ENCODE peak calls at places on chromosome 20, in four cellular contexts. E is K562, W is WTC11, O is HepG2. G is an unnamed sample.

GRCh38 chr20:19726126-19726525 is 31.9 kb upstream of the RIN2 start:
- DNase-seq in W (no peak), E (no peak), O (no peak), G (no peak)

GRCh38 chr20:46905364-46906125 is 10.9 kb downstream of the EYA2 start:
- DNase-seq in O (no peak), W (no peak), E (no peak), G (no peak)

GRCh38 chr20:8154636-8155035 is 22.6 kb downstream of the PLCB1 start:
- DNase-seq in O (no peak), E (no peak), W (no peak), G (no peak)

GRCh38 chr20:58078741-58079522 is 149.5 kb downstream of the ANKRD60 start:
- DNase-seq in W (no peak), E (no peak), O (no peak), G (no peak)

GRCh38 chr20:34638532-34638931 is 38.4 kb downstream of the PIGU start:
- DNase-seq in E (no peak), W (no peak), O (no peak), G (no peak)

GRCh38 chr20:64183313-64183712 is 19.1 kb downstream of the MYT1 start:
- DNase-seq in W (no peak), E (no peak), O (no peak), G (no peak)

GRCh38 chr20:4041748-4042411 is 26.5 kb upstream of the RNF24 start:
- DNase-seq in W (no peak), O (no peak), E (peak), G (no peak)

GRCh38 chr20:44038681-44039123 is 124.0 kb downstream of the TOX2 start:
- DNase-seq in W (no peak), O (no peak), E (no peak), G (no peak)

GRCh38 chr20:61303217-61303616 is 51.2 kb downstream of the CDH4 start:
- DNase-seq in O (no peak), E (no peak), W (no peak), G (no peak)

GRCh38 chr20:32606790-32607189 is 21.7 kb upstream of the NOL4L start:
- DNase-seq in W (no peak), E (no peak), O (no peak), G (no peak)

GRCh38 chr20:15857131-15857784 is 716.0 kb downstream of the KIF16B start:
- DNase-seq in O (no peak), E (no peak), W (no peak), G (peak)

GRCh38 chr20:10060223-10060622 is 25.4 kb downstream of the ANKEF1 start:
- DNase-seq in E (no peak), W (no peak), O (no peak), G (no peak)

GRCh38 chr20:44284032-44284431 is 27.0 kb downstream of the FITM2 start:
- DNase-seq in W (no peak), E (no peak), O (no peak), G (no peak)

GRCh38 chr20:44324343-44324742 is 12.5 kb upstream of the R3HDML start:
- DNase-seq in O (no peak), W (no peak), E (no peak), G (no peak)

GRCh38 chr20:23939063-23939462 is 49.5 kb downstream of the GGTLC1 start:
- DNase-seq in O (no peak), E (no peak), W (no peak), G (no peak)

GRCh38 chr20:433300-433975 is 25.3 kb downstream of the RBCK1 start:
- DNase-seq in O (no peak), W (no peak), E (no peak), G (peak)

GRCh38 chr20:34535301-34535840 is 19.1 kb downstream of the DYNLRB1 start:
- DNase-seq in O (no peak), W (no peak), E (no peak), G (no peak)

DNA sequence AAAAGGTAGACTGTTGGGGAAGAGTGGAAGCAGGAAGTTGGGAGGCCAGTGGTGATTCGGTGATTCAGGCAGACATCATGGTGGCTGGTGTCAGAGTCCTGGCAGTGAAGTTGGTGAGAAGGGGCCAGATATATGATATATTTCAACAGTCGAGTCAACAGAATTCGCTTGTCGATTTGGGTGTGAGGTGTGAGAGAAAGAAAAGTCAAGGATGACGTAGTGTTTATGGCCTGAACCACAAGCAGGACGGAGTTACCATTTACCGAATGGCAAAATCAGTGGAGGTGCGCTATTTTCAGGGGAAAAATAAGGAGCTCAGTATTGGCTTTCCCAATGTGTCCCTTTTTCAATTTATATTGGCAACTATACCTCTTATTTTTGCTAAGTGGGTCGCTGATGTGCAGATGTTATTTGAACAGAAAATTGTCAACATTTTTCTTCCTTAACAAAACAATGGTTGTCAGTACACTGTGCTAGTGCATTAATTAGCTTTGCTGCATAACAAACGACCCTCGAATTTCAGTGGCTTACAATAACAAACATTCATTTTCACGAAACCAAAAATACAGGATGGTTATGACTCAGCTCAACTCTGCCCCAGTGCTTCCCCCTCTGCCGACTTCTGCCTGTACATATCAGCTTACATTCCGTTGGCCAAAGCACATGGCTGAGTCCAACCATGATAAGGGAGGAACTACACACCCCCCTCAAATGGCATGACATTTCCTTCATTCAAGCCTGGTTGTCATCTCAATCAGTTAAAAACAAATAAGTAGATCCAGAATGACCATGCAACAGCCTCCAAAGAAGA is 255.0 kb upstream of the ZFP64 start:
- DNase-seq in E (peak), W (no peak), O (no peak), G (no peak)
- TF ChIP-seq CBFB in E (no peak), W (no peak), O (no peak), G (no peak)

GRCh38 chr20:2836035-2836434 is 4.4 kb downstream of the PCED1A start:
- DNase-seq in O (no peak), E (no peak), W (no peak), G (no peak)
- TF ChIP-seq CBFB in O (no peak), E (no peak), W (no peak), G (no peak)

GRCh38 chr20:17227199-17227535 is 327 bp downstream of the PCSK2 start:
- DNase-seq in E (no peak), W (peak), O (no peak), G (no peak)

GRCh38 chr20:17228624-17229061 is 1.8 kb downstream of the PCSK2 start:
- DNase-seq in O (no peak), W (peak), E (peak), G (no peak)

GRCh38 chr20:17227669-17228623 is 1.1 kb downstream of the PCSK2 start:
- DNase-seq in O (no peak), E (no peak), W (peak), G (no peak)

GRCh38 chr20:17226410-17227198 is at the start of gene PCSK2:
- DNase-seq in W (peak), E (peak), O (no peak), G (no peak)

DNA sequence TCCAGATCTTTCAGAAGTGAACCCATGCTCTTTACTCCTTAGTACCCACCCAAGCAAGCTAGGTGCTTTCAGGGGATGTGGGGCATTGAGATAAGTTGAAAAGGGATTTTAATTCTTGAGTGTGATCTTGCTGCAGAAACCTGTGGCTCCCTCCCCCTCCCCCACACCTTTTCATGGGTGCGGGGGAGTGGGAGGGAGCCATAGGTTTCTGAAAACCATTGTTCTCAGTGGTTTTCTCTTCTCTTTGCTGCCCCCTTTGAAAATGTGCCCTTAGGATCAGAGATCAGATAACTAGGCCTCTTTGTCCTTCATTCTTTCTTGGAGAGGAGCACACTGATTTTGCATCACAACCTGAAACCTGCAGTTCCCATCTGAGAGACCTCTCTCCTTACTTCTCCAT is 2.4 kb downstream of the PCSK2 start:
- DNase-seq in W (no peak), E (no peak), O (no peak), G (no peak)
- TF ChIP-seq CBFB in W (no peak), E (no peak), O (no peak), G (no peak)

GRCh38 chr20:25985597-25985996 is 288.9 kb upstream of the ZNF337 start:
- DNase-seq in O (no peak), E (no peak), W (no peak), G (no peak)

GRCh38 chr20:25989196-25989595 is 292.5 kb upstream of the ZNF337 start:
- DNase-seq in E (no peak), W (peak), O (no peak), G (no peak)

GRCh38 chr20:25987073-25987927 is 290.6 kb upstream of the ZNF337 start:
- DNase-seq in W (peak), O (no peak), E (peak), G (no peak)

GRCh38 chr20:25984933-25985332 is 288.3 kb upstream of the ZNF337 start:
- DNase-seq in O (no peak), E (peak), W (no peak), G (no peak)
- TF ChIP-seq CBFB in O (no peak), E (no peak), W (no peak), G (no peak)

DNA sequence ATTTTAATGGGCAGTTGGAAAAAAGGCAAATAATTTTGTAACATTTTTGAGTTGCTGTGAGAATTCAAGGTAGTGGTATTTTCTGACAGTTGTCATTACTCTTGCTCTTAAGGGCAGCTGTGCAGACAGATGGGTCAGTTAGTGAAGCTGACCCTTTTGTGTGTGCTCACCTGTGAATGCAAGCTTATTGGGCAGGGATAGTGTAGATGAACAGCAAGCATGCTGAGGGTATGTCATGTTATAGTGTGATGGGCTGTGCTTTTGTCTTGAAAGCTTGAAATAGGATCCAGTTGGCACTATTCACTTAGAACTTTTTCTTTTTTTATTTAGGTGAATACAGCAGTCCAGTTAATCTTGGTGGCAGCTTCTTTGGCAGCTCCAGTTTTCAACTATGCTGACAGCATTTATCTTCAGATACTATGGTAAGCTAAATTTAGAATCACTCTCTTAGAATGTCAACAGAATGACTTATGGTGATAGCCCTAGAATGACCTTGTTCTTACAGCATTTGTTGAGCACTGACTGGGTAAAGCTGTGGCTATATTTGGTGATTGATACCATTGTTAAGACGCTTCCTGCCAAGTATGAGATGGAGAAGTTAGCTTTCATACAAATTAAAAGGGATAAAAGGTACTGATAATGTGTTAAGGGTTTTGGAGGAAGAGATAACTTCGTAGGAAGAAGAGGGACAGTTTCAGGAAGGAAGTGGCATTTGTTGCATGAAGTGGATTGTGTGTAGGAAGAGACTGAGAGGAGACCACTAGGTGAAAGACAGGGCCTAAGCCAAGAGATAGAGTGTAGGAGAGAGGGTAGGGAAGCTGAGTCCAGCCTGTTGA is 19.5 kb downstream of the LRRN4 start:
- DNase-seq in O (no peak), E (peak), W (no peak), G (no peak)
- TF ChIP-seq CBFB in O (no peak), E (no peak), W (no peak), G (no peak)

DNA sequence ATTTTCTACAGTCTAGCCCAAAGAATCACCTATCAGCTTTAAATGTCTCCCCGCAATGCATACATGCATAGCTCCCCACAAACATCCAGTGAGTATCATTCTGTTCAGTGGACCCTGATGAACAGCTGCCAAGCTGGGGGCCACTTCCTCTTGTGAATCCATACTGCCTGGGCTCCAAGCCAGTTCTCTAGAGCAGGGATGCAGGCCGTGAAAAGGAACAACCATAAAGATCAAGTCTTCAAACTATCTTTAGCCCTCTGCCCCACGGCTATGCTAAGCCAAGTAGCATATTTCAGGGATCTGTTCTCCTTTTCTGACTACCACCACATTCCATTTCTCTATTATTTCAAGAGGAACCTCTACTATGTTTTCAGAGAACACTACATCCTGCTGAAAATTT is 191.7 kb upstream of the BTBD3 start:
- DNase-seq in E (no peak), W (no peak), O (no peak), G (no peak)
- TF ChIP-seq CBFB in E (no peak), W (no peak), O (no peak), G (no peak)

GRCh38 chr20:52684176-52684575 is 288.0 kb upstream of the TSHZ2 start:
- DNase-seq in O (no peak), W (no peak), E (no peak), G (no peak)

GRCh38 chr20:52682271-52682670 is 289.9 kb upstream of the TSHZ2 start:
- DNase-seq in O (no peak), W (no peak), E (no peak), G (no peak)

GRCh38 chr20:52681288-52681687 is 290.9 kb upstream of the TSHZ2 start:
- DNase-seq in O (no peak), E (no peak), W (no peak), G (no peak)

GRCh38 chr20:52684911-52685310 is 287.2 kb upstream of the TSHZ2 start:
- DNase-seq in E (no peak), O (no peak), W (no peak), G (no peak)

DNA sequence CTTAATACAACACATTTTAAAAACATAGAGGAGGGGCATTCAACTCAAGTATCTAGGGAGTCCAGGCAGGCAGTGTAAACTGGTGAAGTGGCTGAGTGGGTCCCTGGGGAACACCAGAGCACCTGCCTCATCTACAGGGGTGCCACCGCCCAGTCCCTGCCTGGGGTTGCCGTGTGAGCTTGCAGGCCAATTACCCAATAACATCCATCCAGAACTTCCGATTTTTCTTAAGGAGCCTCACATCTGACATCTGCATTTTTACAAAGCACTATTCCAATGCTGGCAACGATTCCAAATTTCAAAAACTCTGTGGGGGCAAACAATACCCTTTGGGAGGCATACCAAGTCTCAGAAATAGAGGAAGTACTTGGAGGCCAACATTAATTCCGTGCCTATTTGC is 288.4 kb upstream of the TSHZ2 start:
- DNase-seq in O (no peak), W (no peak), E (no peak), G (no peak)
- TF ChIP-seq CBFB in O (no peak), W (no peak), E (no peak), G (no peak)

GRCh38 chr20:25090492-25091429 is 8.8 kb upstream of the VSX1 start:
- DNase-seq in E (no peak), W (no peak), O (no peak), G (peak)
- TF ChIP-seq CBFB in E (no peak), W (no peak), O (no peak), G (no peak)

GRCh38 chr20:17940447-17940971 is 28.1 kb downstream of the SNX5 start:
- DNase-seq in E (no peak), W (no peak), O (no peak), G (no peak)
- TF ChIP-seq CBFB in E (no peak), W (no peak), O (no peak), G (no peak)

DNA sequence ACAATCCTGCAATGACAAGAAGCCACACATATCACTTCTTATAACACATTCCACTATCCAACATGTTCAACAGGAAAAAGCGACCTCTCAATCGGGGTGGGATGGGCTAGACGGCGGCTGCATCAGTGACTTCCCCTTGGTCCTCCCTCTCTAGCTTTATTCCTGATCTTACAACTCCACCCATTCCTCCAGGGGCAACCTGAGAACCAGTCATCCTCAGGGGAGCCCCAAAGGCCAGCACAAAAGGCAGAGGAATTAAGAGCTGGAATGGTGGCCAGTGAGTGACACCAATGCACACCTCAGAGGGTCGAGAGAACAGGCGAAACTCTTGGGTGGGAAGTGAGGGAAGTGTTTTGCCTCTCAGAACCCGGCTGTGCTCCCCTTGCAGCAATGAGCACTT is 8.6 kb downstream of the SNHG17 start:
- DNase-seq in W (no peak), O (no peak), E (no peak), G (no peak)
- TF ChIP-seq CBFB in W (no peak), O (no peak), E (no peak), G (no peak)